ENCODE peak calls at places on chromosomes 11 and 22, in seven cellular contexts. L, D, V, U, B, W and Z are unnamed samples.

GRCh38 chr11:122983438-122984185 is 2.0 kb upstream of the BSX start:
- DNase-seq in U (no peak), B (peak; percentile 36), D (no peak), W (no peak), V (no peak), L (peak; percentile 7), Z (no peak)

GRCh38 chr22:44628273-44628672 is 73.7 kb upstream of the PRR5 start:
- DNase-seq in W (no peak), D (no peak), L (no peak), B (no peak), U (no peak), V (no peak), Z (no peak)

GRCh38 chr11:104191124-104191523 is 27.2 kb upstream of the PDGFD start:
- DNase-seq in L (peak; percentile 0), B (no peak), D (no peak), W (peak; percentile 7), U (no peak), V (no peak), Z (peak; percentile 49)

GRCh38 chr11:133064152-133064877 is 468.0 kb downstream of the OPCML start:
- DNase-seq in W (no peak), B (peak; percentile 88), L (peak; percentile 96), D (peak; percentile 62), V (peak; percentile 67), U (peak; percentile 68), Z (peak; percentile 48)

GRCh38 chr11:46122955-46123354 is 1.7 kb upstream of the PHF21A start:
- DNase-seq in U (no peak), D (peak; percentile 64), W (no peak), B (no peak), L (no peak), V (no peak), Z (peak; percentile 53)

GRCh38 chr22:37454857-37455686 is 27.8 kb upstream of the ELFN2 start:
- DNase-seq in W (peak; percentile 44), B (no peak), U (no peak), V (no peak), D (peak; percentile 96), L (peak; percentile 73), Z (peak; percentile 89)

GRCh38 chr11:4672470-4672869 is 25.2 kb downstream of the OR51E2 start:
- DNase-seq in L (peak; percentile 12), V (no peak), U (no peak), W (no peak), D (no peak), B (no peak), Z (peak; percentile 52)

GRCh38 chr11:69545976-69546617 is 64.6 kb downstream of the LINC01488 start:
- DNase-seq in V (no peak), W (no peak), U (no peak), L (no peak), B (no peak), D (no peak), Z (no peak)

GRCh38 chr11:33475999-33476398 is 218.8 kb downstream of the HIPK3 start:
- DNase-seq in U (no peak), D (peak; percentile 32), L (no peak), B (no peak), W (no peak), V (no peak), Z (peak; percentile 57)

GRCh38 chr11:62472063-62472884 is 53.4 kb downstream of the SCGB1A1 start:
- DNase-seq in D (peak; percentile 52), U (no peak), B (no peak), L (peak; percentile 60), V (no peak), W (peak; percentile 67), Z (peak; percentile 59)

GRCh38 chr22:42203609-42204008 is 66.8 kb downstream of the TCF20 start:
- DNase-seq in D (no peak), B (no peak), U (no peak), L (peak; percentile 53), W (no peak), V (no peak), Z (no peak)

GRCh38 chr22:36374603-36375024 is 13.2 kb downstream of the MYH9 start:
- DNase-seq in V (no peak), U (no peak), B (no peak), L (peak; percentile 8), W (peak; percentile 86), D (peak; percentile 60), Z (peak; percentile 77)

GRCh38 chr22:22032099-22032905 is 49.7 kb upstream of the TOP3B start:
- DNase-seq in D (no peak), B (no peak), W (no peak), L (no peak), V (no peak), U (no peak), Z (no peak)

GRCh38 chr11:108618529-108618928 is 25.0 kb upstream of the EXPH5 start:
- DNase-seq in D (no peak), U (no peak), L (no peak), V (no peak), W (peak; percentile 64), B (no peak), Z (no peak)

GRCh38 chr11:113674397-113674685 is 31.8 kb downstream of the TMPRSS5 start:
- DNase-seq in D (no peak), B (no peak), L (no peak), V (no peak), U (no peak), W (no peak), Z (no peak)

GRCh38 chr11:34558211-34558610 is 44.6 kb upstream of the ELF5 start:
- DNase-seq in V (no peak), U (no peak), W (no peak), L (no peak), B (no peak), D (no peak), Z (no peak)

GRCh38 chr11:72562431-72562830 is 111.8 kb downstream of the PDE2A start:
- DNase-seq in V (no peak), B (no peak), L (no peak), D (no peak), U (no peak), W (no peak), Z (no peak)

GRCh38 chr22:49673048-49673447 is 154.6 kb downstream of the BRD1 start:
- DNase-seq in W (no peak), V (no peak), U (no peak), B (no peak), D (no peak), L (no peak), Z (no peak)

GRCh38 chr11:83007909-83008580 is 63.7 kb downstream of the RAB30 start:
- DNase-seq in L (peak; percentile 59), U (peak; percentile 40), V (no peak), D (peak; percentile 36), B (no peak), W (no peak), Z (peak; percentile 24)

GRCh38 chr11:83006877-83007330 is 64.8 kb downstream of the RAB30 start:
- DNase-seq in W (no peak), U (no peak), D (no peak), V (no peak), B (no peak), L (no peak), Z (no peak)

GRCh38 chr11:83008581-83008923 is 63.1 kb downstream of the RAB30 start:
- DNase-seq in L (no peak), U (no peak), W (peak; percentile 43), V (no peak), B (no peak), D (peak; percentile 53), Z (peak; percentile 70)

GRCh38 chr11:83004855-83005556 is 66.7 kb downstream of the RAB30 start:
- DNase-seq in V (no peak), B (no peak), D (no peak), U (no peak), L (no peak), W (no peak), Z (no peak)

DNA sequence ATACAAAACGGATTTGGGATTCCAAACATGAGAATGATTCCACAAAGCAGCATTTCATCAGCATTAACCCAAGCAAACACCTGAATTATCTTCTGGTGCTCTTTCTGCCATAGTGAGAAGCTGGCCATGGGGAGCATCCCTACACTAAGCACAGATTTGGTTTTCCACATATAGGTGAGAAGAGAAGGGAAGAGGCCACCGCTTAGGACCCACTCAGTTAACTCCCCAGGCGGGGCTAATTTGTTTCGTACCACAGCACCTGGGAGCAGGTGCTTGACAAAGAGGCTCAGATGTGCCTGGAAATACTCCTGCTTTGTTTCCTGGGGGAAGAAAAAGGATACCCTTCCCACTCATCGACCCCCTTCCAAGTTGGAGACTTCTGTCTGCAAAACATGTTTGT is 64.2 kb downstream of the RAB30 start:
- DNase-seq in U (no peak), D (no peak), V (no peak), W (no peak), B (no peak), L (no peak), Z (no peak)
- H2BK5ac ChIP-seq in U (no peak overlapping the region), D (no peak overlapping the region), V (no peak overlapping the region), W (no peak overlapping the region), B (no peak overlapping the region), L (no peak overlapping the region), Z (no peak overlapping the region)

DNA sequence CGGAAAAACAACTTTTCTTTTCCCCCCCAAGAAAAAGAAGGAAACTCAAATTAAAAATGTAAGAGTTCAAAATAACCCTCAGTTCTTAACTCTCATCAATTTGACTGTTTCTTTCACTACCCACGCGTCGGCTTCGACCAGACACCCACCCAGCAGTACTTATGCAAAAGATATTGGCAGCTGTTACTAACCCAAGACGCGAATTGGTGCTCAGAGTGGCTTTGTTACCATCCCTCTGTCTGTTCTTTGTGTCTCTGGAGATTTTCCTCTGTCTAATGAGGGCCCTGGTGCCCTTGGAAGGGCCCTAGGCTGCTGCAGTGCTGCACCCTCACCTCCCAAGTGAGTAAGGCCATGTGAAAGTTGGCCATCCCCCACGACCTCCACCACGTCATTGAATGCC is 180.5 kb upstream of the NECTIN1 start:
- DNase-seq in B (no peak), V (no peak), L (no peak), D (no peak), W (no peak), U (no peak), Z (no peak)
- H2BK5ac ChIP-seq in B (no peak overlapping the region), V (no peak overlapping the region), L (no peak overlapping the region), D (no peak overlapping the region), W (no peak overlapping the region), U (no peak overlapping the region), Z (no peak overlapping the region)

GRCh38 chr22:48357961-48358360 is 1469.7 kb downstream of the BRD1 start:
- DNase-seq in W (no peak), U (no peak), B (no peak), L (no peak), V (no peak), D (no peak), Z (no peak)
- H2BK5ac ChIP-seq in W (no peak overlapping the region), U (no peak overlapping the region), B (no peak overlapping the region), L (no peak overlapping the region), V (no peak overlapping the region), D (no peak overlapping the region), Z (no peak overlapping the region)

DNA sequence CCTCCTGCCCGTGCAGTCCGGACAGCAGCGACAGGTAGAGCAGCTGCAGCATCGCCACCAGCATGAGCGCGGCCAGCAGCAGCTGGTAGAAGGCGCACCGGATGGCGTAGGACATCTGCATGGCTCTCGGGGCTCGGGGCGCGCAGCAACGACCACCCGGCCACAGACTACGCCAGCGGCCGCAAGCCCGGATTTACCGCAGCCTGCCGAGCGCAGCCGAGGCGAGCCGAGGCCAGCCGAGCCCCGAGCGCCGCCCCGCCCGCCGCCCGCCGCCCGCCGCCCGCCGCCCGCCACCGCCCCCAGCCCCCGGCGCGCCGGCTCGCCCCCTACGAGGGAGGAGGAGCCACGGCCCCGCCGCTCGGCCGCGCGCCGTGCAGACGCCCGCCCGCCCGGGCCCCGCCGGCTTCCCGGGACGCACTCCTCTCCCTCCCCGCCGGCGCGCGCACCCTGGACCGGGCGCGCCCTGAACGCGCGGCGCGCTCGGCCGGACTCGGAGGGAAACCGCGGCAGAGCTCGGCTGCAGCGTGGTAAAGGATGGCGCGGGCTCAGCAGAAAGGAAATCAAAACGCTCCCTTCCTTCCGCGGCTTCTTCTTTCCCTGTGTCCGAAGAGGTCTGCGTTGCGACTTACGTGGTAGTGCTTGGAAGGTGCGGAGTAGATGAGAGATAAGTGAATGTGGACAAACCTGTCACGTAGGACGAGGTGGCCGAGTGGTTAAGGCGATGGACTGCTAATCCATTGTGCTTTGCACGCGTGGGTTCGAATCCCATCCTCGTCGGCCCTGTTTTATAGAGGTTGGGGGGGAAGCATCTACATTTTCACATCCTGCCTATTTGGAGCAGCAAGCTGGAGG is at the start of gene B4GAT1:
- DNase-seq in U (peak; percentile 92), D (peak; percentile 93), V (peak; percentile 74), B (peak; percentile 83), W (peak; percentile 88), L (peak; percentile 93), Z (peak; percentile 93)
- H2BK5ac ChIP-seq in U (peak within 1 kb of the TSS; percentile 99), D (no peak within 1 kb of the TSS), V (peak within 1 kb of the TSS; percentile 57), B (no peak within 1 kb of the TSS), W (peak within 1 kb of the TSS; percentile 28), L (peak within 1 kb of the TSS; percentile 59), Z (peak within 1 kb of the TSS; percentile 85)